ENCODE peak calls at places on chromosomes 6 and 20, in eight cellular contexts. F, Y, E, Z, J, G, X and P are unnamed samples.

GRCh38 chr6:166379800-166380199 is 2.9 kb downstream of the MPC1 start:
- DNase-seq in E (no peak), F (no peak), X (no peak), Y (no peak), J (no peak), Z (no peak), G (no peak), P (no peak)

GRCh38 chr6:154352898-154353585 is 3.6 kb downstream of the IPCEF1 start:
- DNase-seq in E (no peak), Y (no peak), G (no peak), X (no peak), J (no peak), Z (no peak), F (no peak), P (no peak)

GRCh38 chr6:158978752-158979151 is 21.2 kb downstream of the RSPH3 start:
- DNase-seq in J (peak; percentile 56), Z (peak; percentile 55), X (no peak), G (peak; percentile 55), F (no peak), E (peak; percentile 35), Y (no peak), P (peak; percentile 54)

GRCh38 chr6:132489376-132489775 is 23.5 kb downstream of the STX7 start:
- DNase-seq in F (no peak), Z (no peak), Y (no peak), J (no peak), G (no peak), X (no peak), E (no peak), P (no peak)

GRCh38 chr6:149317656-149318571 is at the start of gene TAB2:
- DNase-seq in G (no peak), J (peak; percentile 54), F (peak; percentile 52), Y (no peak), Z (no peak), E (peak; percentile 33), X (peak; percentile 79), P (no peak)

GRCh38 chr20:53330744-53331143 is 262.9 kb downstream of the ZNF217 start:
- DNase-seq in F (no peak), J (peak; percentile 5), Y (no peak), E (peak; percentile 2), X (peak; percentile 38), Z (no peak), G (no peak), P (no peak)

GRCh38 chr20:25223179-25223661 is 24.7 kb upstream of the PYGB start:
- DNase-seq in Z (peak; percentile 90), Y (no peak), J (peak; percentile 86), X (peak; percentile 42), F (no peak), E (peak; percentile 78), G (peak; percentile 88), P (peak; percentile 95)

GRCh38 chr6:43838276-43839036 is 68.4 kb downstream of the VEGFA start:
- DNase-seq in J (peak; percentile 87), X (peak; percentile 73), E (peak; percentile 80), Y (peak; percentile 58), F (peak; percentile 60), G (peak; percentile 74), Z (peak; percentile 76), P (peak; percentile 64)

GRCh38 chr20:55469074-55469473 is 536.2 kb downstream of the CBLN4 start:
- DNase-seq in F (no peak), X (no peak), E (no peak), Z (no peak), G (no peak), J (no peak), Y (no peak), P (no peak)

GRCh38 chr6:3965071-3965718 is 113.7 kb downstream of the FAM217A start:
- DNase-seq in F (no peak), J (no peak), Y (no peak), Z (no peak), G (no peak), E (no peak), X (no peak), P (peak; percentile 34)

GRCh38 chr20:42361402-42361801 is 743.2 kb upstream of the CHD6 start:
- DNase-seq in X (no peak), Y (no peak), E (no peak), G (no peak), J (no peak), F (no peak), Z (no peak), P (no peak)

GRCh38 chr6:82612475-82612874 is 248.9 kb downstream of the TPBG start:
- DNase-seq in F (no peak), Z (peak; percentile 23), Y (no peak), X (no peak), J (peak; percentile 44), G (no peak), E (no peak), P (no peak)

GRCh38 chr6:81767163-81768000 is 14.9 kb upstream of the TENT5A start:
- DNase-seq in J (peak; percentile 41), E (peak; percentile 45), Y (no peak), G (peak; percentile 68), X (no peak), F (no peak), Z (peak; percentile 46), P (peak; percentile 62)

GRCh38 chr6:223763-224162 is 68.5 kb upstream of the DUSP22 start:
- DNase-seq in G (peak; percentile 47), X (no peak), J (no peak), Z (no peak), Y (no peak), F (no peak), E (no peak), P (peak; percentile 40)

GRCh38 chr20:63740070-63740500 is 509 bp downstream of the SLC2A4RG start:
- DNase-seq in G (peak; percentile 37), F (no peak), X (peak; percentile 83), Z (peak; percentile 26), Y (peak; percentile 52), E (peak; percentile 46), J (peak; percentile 46), P (peak; percentile 71)

GRCh38 chr6:12716298-12716853 is at the start of gene PHACTR1:
- DNase-seq in Y (no peak), G (no peak), F (no peak), X (no peak), Z (no peak), J (no peak), E (no peak), P (no peak)

GRCh38 chr6:82248233-82248735 is 740 bp upstream of the IBTK start:
- DNase-seq in Y (no peak), J (peak; percentile 41), X (no peak), E (peak; percentile 33), G (peak; percentile 48), F (no peak), Z (no peak), P (peak; percentile 66)

GRCh38 chr6:44676246-44676790 is 288.8 kb downstream of the CDC5L start:
- DNase-seq in F (no peak), E (no peak), J (no peak), Z (no peak), Y (no peak), G (no peak), X (peak; percentile 22), P (no peak)

GRCh38 chr6:474454-475185 is 83.1 kb downstream of the IRF4 start:
- DNase-seq in Z (peak; percentile 4), E (no peak), G (no peak), X (no peak), Y (peak; percentile 17), J (peak; percentile 13), F (no peak), P (no peak)

GRCh38 chr6:106637051-106637717 is 7.8 kb downstream of the QRSL1 start:
- DNase-seq in G (no peak), J (no peak), F (no peak), Y (no peak), Z (no peak), E (no peak), X (no peak), P (no peak)

GRCh38 chr6:149891259-149891658 is 6.7 kb downstream of the RAET1E start:
- DNase-seq in G (no peak), Z (no peak), Y (no peak), J (no peak), X (no peak), E (no peak), F (no peak), P (no peak)

GRCh38 chr20:44701116-44701865 is 13.9 kb upstream of the CCN5 start:
- DNase-seq in F (no peak), E (peak; percentile 64), Z (no peak), X (no peak), J (peak; percentile 57), G (peak; percentile 74), Y (no peak), P (peak; percentile 58)

GRCh38 chr6:11710968-11711643 is 67.5 kb downstream of the ADTRP start:
- DNase-seq in X (no peak), G (peak; percentile 8), Z (no peak), J (no peak), F (no peak), E (no peak), Y (no peak), P (no peak)

GRCh38 chr6:27288136-27289044 is 23.7 kb downstream of the POM121L2 start:
- DNase-seq in E (no peak), Z (no peak), Y (no peak), X (peak; percentile 28), F (no peak), J (no peak), G (no peak), P (peak; percentile 14)
- H3K4me3 ChIP-seq in E (no peak overlapping the region), Z (peak overlapping the region; percentile 6), Y (no peak overlapping the region), X (peak overlapping the region; percentile 42), F (no peak overlapping the region), J (peak overlapping the region; percentile 31), G (peak overlapping the region; percentile 17), P (no peak overlapping the region)

GRCh38 chr6:2853766-2854393 is 12.2 kb upstream of the SERPINB1 start:
- DNase-seq in G (peak; percentile 72), Z (peak; percentile 86), X (peak; percentile 71), F (peak; percentile 62), J (peak; percentile 77), E (peak; percentile 82), Y (peak; percentile 61), P (peak; percentile 82)
- TF ChIP-seq CTCF in G (peak; percentile 15), Z (peak; percentile 48), X (peak; percentile 57), F (peak; percentile 41), J (peak; percentile 47), E (peak; percentile 32), Y (no peak), P (peak; percentile 23)

DNA sequence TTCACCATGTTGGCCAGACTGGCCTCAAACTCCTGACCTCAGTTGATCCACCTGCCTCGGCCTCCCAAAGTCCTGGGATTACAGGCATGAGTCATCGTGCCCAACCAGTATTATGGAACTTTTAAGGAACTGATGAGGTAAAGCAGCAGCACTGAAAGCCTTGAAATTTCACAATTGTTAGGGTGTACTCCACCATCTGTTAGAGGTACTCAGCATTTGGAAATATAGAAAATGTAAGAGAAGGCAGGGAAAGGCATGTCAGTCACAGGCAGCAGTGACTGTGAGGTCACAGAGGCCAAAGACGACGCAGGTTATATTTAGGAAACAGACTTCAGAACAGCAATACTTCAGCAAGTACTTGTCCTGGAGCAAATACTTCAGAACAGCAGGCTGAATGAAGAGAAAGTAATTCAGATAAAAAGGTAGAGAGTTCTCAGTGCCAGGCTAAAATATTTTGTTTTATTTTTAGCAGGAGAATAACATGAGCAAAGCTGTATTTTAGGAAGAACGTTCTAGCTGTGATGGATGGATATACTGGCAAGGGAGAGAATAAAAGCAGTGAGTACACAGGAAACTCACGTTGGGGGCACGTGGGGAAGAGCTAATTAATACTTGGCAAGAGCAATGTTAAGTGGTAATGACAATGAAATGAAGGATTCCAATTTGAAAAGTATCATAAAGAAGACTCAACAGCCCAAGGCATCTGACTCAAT is 67.2 kb downstream of the DTNBP1 start:
- DNase-seq in E (peak; percentile 32), J (peak; percentile 52), Z (peak; percentile 57), G (peak; percentile 58), Y (peak; percentile 85), X (no peak), F (no peak), P (peak; percentile 4)
- H3K4me3 ChIP-seq in E (no peak overlapping the region), J (no peak overlapping the region), Z (no peak overlapping the region), G (no peak overlapping the region), Y (no peak overlapping the region), X (no peak overlapping the region), F (no peak overlapping the region), P (no peak overlapping the region)

GRCh38 chr6:170212956-170213636 is 77.8 kb downstream of the DLL1 start:
- DNase-seq in G (no peak), Y (no peak), F (no peak), J (no peak), E (no peak), X (no peak), Z (no peak), P (no peak)
- TF ChIP-seq CTCF in G (no peak), Y (no peak), F (no peak), J (no peak), E (no peak), X (no peak), Z (no peak), P (no peak)